ENCODE peak calls at places on chromosomes 16 and 17, in seven cellular contexts. O is lung, W is body of pancreas, J is transverse colon, E is A673, N is ascending aorta, K is stomach. Q is an unnamed sample.

GRCh38 chr16:81198635-81199034 is 39.9 kb upstream of the BCO1 start:
- DNase-seq in O (no peak), W (no peak), J (no peak), E (no peak), N (no peak), K (no peak), Q (no peak)

GRCh38 chr17:66904760-66905637 is 59.5 kb upstream of the CACNG4 start:
- DNase-seq in O (peak), W (peak), J (no peak), E (peak), N (no peak), K (peak), Q (no peak)

GRCh38 chr17:60171753-60172079 is 21.9 kb downstream of the CA4 start:
- DNase-seq in O (no peak), W (no peak), J (no peak), E (no peak), N (no peak), K (no peak), Q (no peak)

GRCh38 chr17:16459271-16459670 is 32.7 kb downstream of the LRRC75A start:
- DNase-seq in O (no peak), W (no peak), J (no peak), E (no peak), N (no peak), K (no peak), Q (no peak)

GRCh38 chr17:55577687-55578086 is 66.4 kb upstream of the SMIM36 start:
- DNase-seq in O (no peak), W (no peak), J (no peak), E (no peak), N (no peak), K (no peak), Q (no peak)

GRCh38 chr16:85209526-85210121 is 97.4 kb upstream of the CIBAR2 start:
- DNase-seq in O (no peak), W (no peak), J (no peak), E (no peak), N (no peak), K (no peak), Q (no peak)

GRCh38 chr17:21196126-21196525 is 17.8 kb downstream of the TMEM11 start:
- DNase-seq in O (no peak), W (no peak), J (no peak), E (no peak), N (no peak), K (no peak), Q (no peak)

GRCh38 chr17:62781356-62781755 is 26.8 kb downstream of the MARCHF10 start:
- DNase-seq in O (peak), W (no peak), J (no peak), E (no peak), N (no peak), K (no peak), Q (no peak)

GRCh38 chr16:30777591-30778297 is 9.3 kb downstream of the ZNF629 start:
- DNase-seq in O (no peak), W (no peak), J (no peak), E (no peak), N (no peak), K (no peak), Q (no peak)

GRCh38 chr17:16917995-16918394 is 53.9 kb downstream of the TNFRSF13B start:
- DNase-seq in O (peak), W (no peak), J (peak), E (no peak), N (no peak), K (peak), Q (no peak)

GRCh38 chr16:81053761-81054160 is 18.1 kb downstream of the ATMIN start:
- DNase-seq in O (no peak), W (no peak), J (no peak), E (no peak), N (no peak), K (no peak), Q (no peak)

GRCh38 chr17:80070375-80071115 is 30.8 kb upstream of the GAA start:
- DNase-seq in O (no peak), W (no peak), J (no peak), E (no peak), N (no peak), K (no peak), Q (no peak)

GRCh38 chr17:4551141-4551540 is 4.0 kb downstream of the MYBBP1A start:
- DNase-seq in O (no peak), W (no peak), J (no peak), E (peak), N (no peak), K (no peak), Q (no peak)

GRCh38 chr17:10875984-10876555 is 38.2 kb upstream of the PIRT start:
- DNase-seq in O (peak), W (peak), J (peak), E (peak), N (peak), K (peak), Q (no peak)

GRCh38 chr17:22507823-22508222 is 815.5 kb downstream of the KCNJ18 start:
- DNase-seq in O (no peak), W (no peak), J (no peak), E (no peak), N (no peak), K (no peak), Q (no peak)

GRCh38 chr17:48624544-48625501 is 1.3 kb downstream of the HOXB9 start:
- DNase-seq in O (no peak), W (no peak), J (peak), E (peak), N (no peak), K (no peak), Q (no peak)

GRCh38 chr16:49918257-49918656 is 62.3 kb upstream of the ZNF423 start:
- DNase-seq in O (no peak), W (no peak), J (no peak), E (no peak), N (no peak), K (no peak), Q (no peak)

GRCh38 chr16:72309001-72309400 is 137.0 kb upstream of the PMFBP1 start:
- DNase-seq in O (no peak), W (peak), J (no peak), E (no peak), N (no peak), K (no peak), Q (no peak)

GRCh38 chr16:87661561-87661960 is 59.3 kb downstream of the JPH3 start:
- DNase-seq in O (no peak), W (no peak), J (peak), E (peak), N (no peak), K (no peak), Q (no peak)

GRCh38 chr17:49575524-49576120 is at the start of gene NXPH3:
- DNase-seq in O (peak), W (peak), J (peak), E (peak), N (peak), K (peak), Q (no peak)

GRCh38 chr16:14303654-14304394 is 232.7 kb downstream of the MRTFB start:
- DNase-seq in O (no peak), W (peak), J (peak), E (no peak), N (no peak), K (no peak), Q (no peak)

GRCh38 chr16:19883296-19883951 is 1.2 kb downstream of the GPRC5B start:
- DNase-seq in O (no peak), W (peak), J (peak), E (peak), N (no peak), K (peak), Q (no peak)

GRCh38 chr17:7042507-7043194 is 1.2 kb downstream of the SLC16A11 start:
- DNase-seq in O (no peak), W (no peak), J (no peak), E (peak), N (no peak), K (no peak), Q (no peak)

GRCh38 chr17:80861892-80862291 is 129.7 kb upstream of the CHMP6 start:
- DNase-seq in O (no peak), W (no peak), J (peak), E (no peak), N (no peak), K (no peak), Q (no peak)

GRCh38 chr17:46986401-46986800 is 7.3 kb upstream of the RPRML start:
- DNase-seq in O (no peak), W (no peak), J (no peak), E (no peak), N (no peak), K (no peak), Q (no peak)

GRCh38 chr16:8173111-8173644 is 417.1 kb downstream of the TMEM114 start:
- DNase-seq in O (peak), W (peak), J (peak), E (peak), N (no peak), K (peak), Q (no peak)

GRCh38 chr16:67931712-67932461 is at the start of gene CTRL:
- DNase-seq in O (no peak), W (peak), J (no peak), E (no peak), N (no peak), K (no peak), Q (no peak)

DNA sequence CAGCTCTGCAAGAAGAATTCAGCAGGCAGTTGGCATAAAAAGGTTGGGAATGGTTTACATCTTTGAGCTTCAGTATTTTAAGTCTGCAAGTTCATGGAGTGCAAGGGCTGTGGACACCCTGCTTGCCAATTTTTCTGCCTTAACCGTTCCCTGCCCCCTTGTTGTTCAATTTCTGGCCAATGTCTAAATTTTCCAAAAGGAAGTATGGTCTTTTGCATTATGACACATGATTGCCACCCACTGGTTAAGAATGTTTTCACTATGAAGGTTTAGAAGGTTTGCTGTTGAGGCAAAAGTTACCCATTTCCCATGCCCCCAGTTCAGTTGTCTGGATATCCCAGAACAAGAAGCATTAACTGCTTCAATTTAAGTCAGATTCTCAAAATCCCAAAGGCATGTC is 441.9 kb downstream of the CDH13 start:
- DNase-seq in O (no peak), W (no peak), J (no peak), E (peak), N (no peak), K (no peak), Q (no peak)
- TF ChIP-seq CTCF in O (no peak), W (no peak), J (peak), E (peak), N (peak), K (no peak), Q (peak)

DNA sequence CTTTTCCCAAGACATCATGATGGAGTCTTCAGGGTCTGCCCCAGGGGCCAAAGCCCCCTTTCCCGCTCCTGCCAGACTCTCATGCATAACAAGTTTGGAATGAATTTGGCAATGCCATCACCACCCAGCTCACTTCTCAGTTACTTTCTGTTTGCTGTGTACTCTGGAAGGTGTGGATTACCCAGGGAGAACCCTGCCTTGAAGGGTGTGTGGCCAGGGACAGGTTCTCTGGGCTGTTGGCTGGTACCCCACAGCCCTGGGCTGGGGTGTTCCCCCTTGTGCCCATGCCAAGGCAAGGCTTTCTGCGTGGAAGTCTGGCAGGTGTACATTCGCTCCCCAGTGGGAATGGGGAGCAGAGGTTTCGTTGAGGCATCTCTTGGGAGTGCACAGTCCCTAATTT is 187.7 kb downstream of the CCDC182 start:
- DNase-seq in O (no peak), W (no peak), J (no peak), E (no peak), N (no peak), K (no peak), Q (no peak)
- H3K4me3 ChIP-seq in O (no peak), W (no peak), J (no peak), E (no peak), N (peak), K (no peak), Q (no peak)

DNA sequence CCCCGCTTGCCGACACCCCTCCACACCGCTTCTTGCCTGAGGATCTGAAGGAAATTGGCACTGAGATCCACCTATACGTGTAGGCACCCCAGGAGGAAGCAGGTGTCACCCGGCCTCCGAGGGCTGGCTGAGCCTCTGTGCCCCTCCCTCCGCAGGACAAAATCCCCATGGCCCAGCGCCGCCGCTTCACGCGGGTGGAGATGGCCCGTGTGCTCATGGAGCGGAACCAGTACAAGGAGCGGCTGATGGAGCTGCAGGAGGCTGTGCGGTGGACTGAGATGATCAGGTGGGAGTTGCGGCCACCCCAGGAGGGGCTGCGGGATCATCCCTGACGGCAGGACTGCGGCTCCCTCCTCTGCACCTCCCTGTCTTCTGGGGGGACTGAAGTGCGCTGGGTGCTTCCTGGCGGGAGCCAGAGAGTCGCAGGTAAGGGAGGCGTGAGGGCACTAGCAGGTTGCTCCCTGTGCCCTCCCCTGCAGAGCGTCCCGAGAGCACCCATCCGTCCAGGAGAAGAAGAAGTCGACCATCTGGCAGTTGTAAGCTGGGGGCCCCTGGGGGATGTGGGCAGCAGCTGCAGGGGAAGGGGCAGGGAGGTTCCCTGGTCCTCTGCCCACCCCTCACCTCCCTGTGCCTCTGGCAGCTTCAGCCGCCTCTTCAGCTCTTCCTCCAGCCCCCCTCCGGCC is 9.0 kb downstream of the NME3 start:
- DNase-seq in O (no peak), W (no peak), J (no peak), E (no peak), N (no peak), K (no peak), Q (no peak)
- TF ChIP-seq CTCF in O (no peak), W (no peak), J (no peak), E (no peak), N (no peak), K (no peak), Q (no peak)

GRCh38 chr16:1089439-1089821 is 6.6 kb downstream of the C1QTNF8 start:
- DNase-seq in O (no peak), W (no peak), J (no peak), E (no peak), N (no peak), K (no peak), Q (no peak)
- H3K4me3 ChIP-seq in O (no peak), W (no peak), J (no peak), E (no peak), N (peak), K (peak), Q (no peak)

GRCh38 chr16:6341993-6342392 is 990.7 kb upstream of the RBFOX1 start:
- DNase-seq in O (no peak), W (no peak), J (no peak), E (peak), N (no peak), K (no peak), Q (no peak)

GRCh38 chr16:6343157-6343556 is 989.5 kb upstream of the RBFOX1 start:
- DNase-seq in O (no peak), W (no peak), J (no peak), E (peak), N (no peak), K (no peak), Q (no peak)

GRCh38 chr16:6349725-6350124 is 982.9 kb upstream of the RBFOX1 start:
- DNase-seq in O (no peak), W (no peak), J (no peak), E (no peak), N (no peak), K (no peak), Q (no peak)

GRCh38 chr16:6345090-6345489 is 987.6 kb upstream of the RBFOX1 start:
- DNase-seq in O (no peak), W (no peak), J (no peak), E (no peak), N (no peak), K (no peak), Q (no peak)
- TF ChIP-seq CTCF in O (no peak), W (no peak), J (no peak), E (peak), N (no peak), K (no peak), Q (no peak)

DNA sequence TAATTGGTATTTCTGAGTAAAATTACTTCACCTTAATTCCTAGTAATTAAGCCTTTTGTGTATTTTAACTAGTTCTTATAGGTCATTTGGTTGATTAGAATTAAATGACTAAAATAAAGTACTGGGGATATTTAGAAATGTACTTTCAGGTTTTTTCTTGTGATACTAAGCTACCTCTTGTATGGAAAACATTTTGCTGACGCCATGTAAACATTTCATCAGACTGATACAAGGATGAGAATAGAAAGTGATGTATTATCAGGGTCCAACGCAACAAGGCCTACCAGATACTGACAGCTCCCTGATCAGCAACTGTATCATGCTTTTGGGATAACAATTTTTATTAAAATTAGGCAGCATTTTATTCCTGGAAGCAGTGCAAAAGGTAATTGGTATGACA is 1.7 kb downstream of the SMARCE1 start:
- DNase-seq in O (no peak), W (no peak), J (no peak), E (no peak), N (no peak), K (no peak), Q (no peak)
- H3K4me3 ChIP-seq in O (no peak), W (no peak), J (no peak), E (peak), N (peak), K (peak), Q (no peak)

DNA sequence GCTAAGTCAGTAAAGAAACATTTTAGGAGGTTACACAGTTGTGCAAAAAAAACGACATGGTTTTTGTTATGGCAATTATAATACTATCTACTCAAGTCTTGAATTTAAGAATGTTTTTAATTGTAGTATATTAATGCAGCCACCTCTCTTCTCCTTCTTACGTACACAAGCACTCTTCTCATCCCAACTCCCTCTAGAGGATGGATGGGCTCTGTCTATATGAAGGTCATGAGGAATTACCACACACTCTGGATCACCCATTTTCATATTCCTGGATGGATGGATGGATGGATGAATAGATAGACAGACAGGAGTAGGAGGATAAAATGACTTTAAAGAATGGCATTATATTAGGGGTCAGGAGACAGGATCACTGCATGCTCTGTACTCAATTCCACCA is 120.0 kb downstream of the PHKB start:
- DNase-seq in O (no peak), W (no peak), J (no peak), E (peak), N (no peak), K (no peak), Q (no peak)
- TF ChIP-seq CTCF in O (no peak), W (no peak), J (no peak), E (peak), N (no peak), K (no peak), Q (no peak)

GRCh38 chr17:41904242-41904841 is 14.4 kb downstream of the ACLY start:
- DNase-seq in O (no peak), W (no peak), J (no peak), E (no peak), N (no peak), K (no peak), Q (no peak)

GRCh38 chr17:41907633-41908539 is 10.9 kb downstream of the ACLY start:
- DNase-seq in O (no peak), W (peak), J (peak), E (no peak), N (no peak), K (no peak), Q (no peak)

GRCh38 chr17:41905172-41905571 is 13.6 kb downstream of the ACLY start:
- DNase-seq in O (no peak), W (no peak), J (no peak), E (no peak), N (no peak), K (no peak), Q (no peak)

GRCh38 chr17:41907185-41907556 is 11.6 kb downstream of the ACLY start:
- DNase-seq in O (no peak), W (no peak), J (no peak), E (peak), N (no peak), K (no peak), Q (peak)

GRCh38 chr17:41906465-41907184 is 12.1 kb downstream of the ACLY start:
- DNase-seq in O (no peak), W (no peak), J (no peak), E (peak), N (no peak), K (no peak), Q (no peak)
- H3K4me3 ChIP-seq in O (no peak), W (no peak), J (no peak), E (no peak), N (no peak), K (no peak), Q (no peak)

DNA sequence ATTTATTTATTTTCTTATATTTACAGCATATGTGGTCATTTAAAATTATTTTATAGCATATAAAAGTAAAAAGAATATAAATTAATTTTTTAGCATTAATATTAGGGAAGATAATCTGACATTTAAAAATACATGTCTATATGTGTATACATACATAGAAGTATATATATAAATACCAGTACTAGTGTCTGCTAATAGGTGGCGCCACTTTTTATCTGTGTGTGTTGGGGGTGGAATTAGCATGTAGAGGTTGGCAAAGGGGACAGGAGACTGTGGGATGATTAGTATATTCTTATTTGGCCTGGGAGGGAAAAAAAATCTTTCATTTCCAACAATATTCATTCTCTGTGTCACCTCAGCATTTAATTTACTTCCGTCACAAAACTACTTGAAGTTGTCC is 359.1 kb downstream of the WWOX start:
- DNase-seq in O (no peak), W (no peak), J (no peak), E (peak), N (no peak), K (no peak), Q (no peak)
- TF ChIP-seq CTCF in O (no peak), W (no peak), J (no peak), E (peak), N (no peak), K (no peak), Q (no peak)